ENCODE peak calls at places on chromosome 22, in eight cellular contexts. M is stomach, V is GM23248, R is colonic mucosa, H is astrocyte, S is A549, C is fibroblast of lung, J is left ventricle myocardium inferior. P is an unnamed sample.

GRCh38 chr22:49189871-49190270 is 637.8 kb downstream of the BRD1 start:
- DNase-seq in M (no peak), C (no peak), J (no peak), S (no peak), V (no peak), H (no peak), R (no peak), P (no peak)

GRCh38 chr22:41742918-41743317 is 43.6 kb downstream of the MEI1 start:
- DNase-seq in J (no peak), R (no peak), S (no peak), V (no peak), M (no peak), C (no peak), H (no peak), P (no peak)

GRCh38 chr22:30701872-30702271 is 7.2 kb downstream of the OSBP2 start:
- DNase-seq in V (peak; percentile 69), R (no peak), M (no peak), J (no peak), S (no peak), C (no peak), H (peak; percentile 45), P (no peak)

GRCh38 chr22:45529966-45530575 is 27.4 kb downstream of the FBLN1 start:
- DNase-seq in V (peak; percentile 85), J (no peak), C (peak; percentile 92), R (no peak), S (no peak), M (no peak), H (peak; percentile 51), P (no peak)

GRCh38 chr22:20299736-20300136 is 20.1 kb downstream of the DGCR6L start:
- DNase-seq in H (no peak), J (peak; percentile 22), C (no peak), V (peak; percentile 57), R (no peak), S (no peak), M (peak; percentile 60), P (no peak)

GRCh38 chr22:33328789-33329296 is 270.7 kb upstream of the SYN3 start:
- DNase-seq in J (no peak), R (peak; percentile 24), H (peak; percentile 94), V (peak; percentile 57), S (peak; percentile 47), C (peak; percentile 36), M (no peak), P (no peak)

GRCh38 chr22:38246692-38247091 is 26.1 kb downstream of the TMEM184B start:
- DNase-seq in M (no peak), R (no peak), H (no peak), J (peak; percentile 66), V (no peak), C (no peak), S (no peak), P (no peak)

GRCh38 chr22:45441158-45441557 is 27.7 kb downstream of the RIBC2 start:
- DNase-seq in H (no peak), J (peak; percentile 53), R (peak; percentile 51), S (peak; percentile 46), V (peak; percentile 78), M (peak; percentile 35), C (peak; percentile 78), P (peak; percentile 17)

GRCh38 chr22:45413368-45414211 is at the start of the genes RIBC2 and SMC1B:
- DNase-seq in M (peak; percentile 80), R (peak; percentile 90), C (peak; percentile 75), S (peak; percentile 82), V (peak; percentile 96), H (peak; percentile 57), J (peak; percentile 75), P (peak; percentile 52)

GRCh38 chr22:22930222-22930497 is 42.5 kb downstream of the IGLL5 start:
- DNase-seq in M (no peak), J (no peak), S (no peak), C (no peak), R (no peak), H (no peak), V (no peak), P (no peak)

GRCh38 chr22:22928666-22929380 is 41.2 kb downstream of the IGLL5 start:
- DNase-seq in V (peak; percentile 80), H (peak; percentile 12), C (peak; percentile 27), R (peak; percentile 28), J (peak; percentile 27), M (peak; percentile 38), S (no peak), P (no peak)

GRCh38 chr22:22927888-22928665 is 40.5 kb downstream of the IGLL5 start:
- DNase-seq in S (no peak), M (no peak), H (no peak), J (no peak), R (no peak), V (peak; percentile 17), C (peak; percentile 3), P (no peak)

GRCh38 chr22:22930571-22931556 is 43.2 kb downstream of the IGLL5 start:
- DNase-seq in M (no peak), S (no peak), J (no peak), C (no peak), H (no peak), V (no peak), R (no peak), P (no peak)

GRCh38 chr22:22929381-22930221 is 42.0 kb downstream of the IGLL5 start:
- DNase-seq in V (no peak), C (no peak), R (no peak), M (no peak), S (no peak), H (no peak), J (no peak), P (no peak)
- H3K4me1 ChIP-seq in V (peaks cover 11% of the 10 kb centered on the region), C (no peaks in the 10 kb centered on the region), R (no peaks in the 10 kb centered on the region), M (no peaks in the 10 kb centered on the region), S (no peaks in the 10 kb centered on the region), H (peaks cover 5% of the 10 kb centered on the region), J (peaks cover 20% of the 10 kb centered on the region), P (no peaks in the 10 kb centered on the region)

DNA sequence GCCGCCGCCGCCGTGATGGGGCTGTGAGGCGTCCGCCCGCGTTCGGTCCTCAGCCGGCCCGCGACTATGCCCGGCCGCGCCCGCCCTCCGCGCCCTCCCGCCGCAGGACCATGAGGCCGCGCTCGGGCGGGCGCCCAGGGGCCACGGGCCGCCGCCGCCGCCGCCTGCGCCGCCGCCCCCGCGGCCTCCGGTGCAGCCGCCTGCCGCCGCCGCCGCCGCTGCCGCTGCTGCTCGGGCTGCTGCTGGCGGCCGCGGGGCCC is 215 bp downstream of the ZNRF3 start:
- DNase-seq in S (no peak), H (no peak), V (no peak), R (no peak), M (no peak), C (no peak), J (no peak), P (no peak)
- H3K27ac ChIP-seq in S (peak overlapping the region; percentile 91), H (no peak overlapping the region), V (no peak overlapping the region), R (no peak overlapping the region), M (peak overlapping the region; percentile 85), C (no peak overlapping the region), J (peak overlapping the region; percentile 81), P (no peak overlapping the region)

GRCh38 chr22:46726066-46726985 is 11.7 kb downstream of the CERK start:
- DNase-seq in J (peak; percentile 48), M (no peak), C (no peak), V (no peak), R (no peak), S (no peak), H (no peak), P (no peak)
- H3K4me1 ChIP-seq in J (peaks cover 90% of the 10 kb centered on the region), M (peaks cover 35% of the 10 kb centered on the region), C (no peaks in the 10 kb centered on the region), V (no peaks in the 10 kb centered on the region), R (peaks cover 16% of the 10 kb centered on the region), S (no peaks in the 10 kb centered on the region), H (no peaks in the 10 kb centered on the region), P (no peaks in the 10 kb centered on the region)

GRCh38 chr22:26658671-26659478 is 1.5 kb downstream of the MIAT start:
- DNase-seq in S (peak; percentile 79), R (peak; percentile 54), V (peak; percentile 93), J (no peak), H (peak; percentile 95), M (peak; percentile 40), C (peak; percentile 87), P (no peak)

GRCh38 chr22:26662160-26662559 is 4.8 kb downstream of the MIAT start:
- DNase-seq in J (no peak), C (no peak), M (no peak), R (no peak), V (no peak), H (no peak), S (no peak), P (no peak)

GRCh38 chr22:26663374-26663923 is 6.1 kb downstream of the MIAT start:
- DNase-seq in V (no peak), M (no peak), R (no peak), J (no peak), S (no peak), C (no peak), H (no peak), P (no peak)

GRCh38 chr22:26658161-26658560 is 773 bp downstream of the MIAT start:
- DNase-seq in V (peak; percentile 11), M (no peak), J (no peak), R (no peak), H (no peak), S (no peak), C (no peak), P (no peak)

DNA sequence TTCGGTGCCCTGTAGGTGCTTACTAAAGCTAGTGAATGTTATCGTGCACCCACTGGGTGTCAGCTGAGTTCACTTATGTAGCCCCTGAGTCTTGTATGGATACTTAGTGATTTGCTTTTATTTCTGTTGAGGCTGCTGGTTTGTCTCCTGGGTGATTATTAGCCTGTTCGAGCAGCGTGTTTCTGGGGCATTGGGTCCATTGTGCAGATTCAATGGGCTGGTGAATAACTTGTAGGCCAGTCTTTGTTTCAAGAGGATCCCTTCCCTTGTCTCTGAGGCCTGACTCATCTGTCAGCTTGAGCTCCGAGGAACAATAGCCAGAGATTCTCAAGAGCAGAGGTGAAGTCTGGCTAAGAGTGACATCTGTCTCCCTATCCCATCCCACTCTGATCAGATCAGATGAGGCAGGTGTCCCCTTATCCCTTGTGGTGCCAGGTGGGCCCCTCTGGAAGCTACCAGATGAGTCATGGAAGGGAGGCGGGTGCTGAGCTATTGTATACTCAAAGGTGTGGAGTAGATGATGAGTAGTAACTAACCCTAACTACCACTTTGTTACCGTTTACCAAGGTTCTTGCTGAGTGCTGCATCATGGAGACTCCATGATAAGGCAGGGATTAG is 3.7 kb downstream of the MIAT start:
- DNase-seq in C (no peak), H (no peak), S (no peak), M (no peak), V (no peak), J (no peak), R (no peak), P (no peak)
- H3K27ac ChIP-seq in C (no peak overlapping the region), H (no peak overlapping the region), S (no peak overlapping the region), M (no peak overlapping the region), V (no peak overlapping the region), J (no peak overlapping the region), R (no peak overlapping the region), P (no peak overlapping the region)

DNA sequence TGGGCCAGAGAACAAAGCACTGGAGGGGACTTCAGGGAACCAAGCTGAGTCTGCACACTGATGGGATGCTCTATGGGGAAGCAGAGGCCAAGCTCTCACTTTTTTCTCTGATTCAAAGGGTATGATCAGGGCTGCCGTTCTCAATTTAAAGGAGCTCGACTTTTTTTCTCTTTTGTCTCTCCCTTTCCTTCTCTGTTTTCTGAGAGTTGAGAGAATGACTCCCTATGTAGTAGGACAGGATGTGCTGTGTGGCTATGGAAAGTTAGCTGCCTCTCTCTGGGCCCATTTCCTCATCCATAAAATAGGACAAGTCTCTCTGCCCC is 7.9 kb downstream of the ADORA2A start:
- DNase-seq in H (no peak), R (no peak), J (no peak), C (no peak), V (no peak), M (no peak), S (no peak), P (no peak)
- H3K4me1 ChIP-seq in H (peaks cover 27% of the 10 kb centered on the region), R (peaks cover 8% of the 10 kb centered on the region), J (peaks cover 74% of the 10 kb centered on the region), C (peaks cover 15% of the 10 kb centered on the region), V (peaks cover 42% of the 10 kb centered on the region), M (peaks cover 52% of the 10 kb centered on the region), S (no peaks in the 10 kb centered on the region), P (no peaks in the 10 kb centered on the region)